ENCODE peak calls at places on chromosomes 4 and X, in nine cellular contexts. B, F, I, N, U, O, P, T and J are unnamed samples.

GRCh38 chr4:138659640-138660325 is 355.8 kb upstream of the NOCT start:
- DNase-seq in B (peak), F (no peak), I (no peak), N (no peak), U (no peak), O (no peak), P (no peak), T (peak), J (peak)

GRCh38 chrX:100994352-100995281 is 25.1 kb downstream of the ARL13A start:
- DNase-seq in B (peak), F (peak), I (peak), N (peak), U (no peak), O (no peak), P (no peak), T (no peak), J (peak)

GRCh38 chr4:139951051-139951450 is 202.9 kb downstream of the MAML3 start:
- DNase-seq in B (peak), F (peak), I (peak), N (no peak), U (no peak), O (no peak), P (no peak), T (no peak), J (peak)

GRCh38 chrX:111254896-111255693 is 15.2 kb downstream of the CAPN6 start:
- DNase-seq in B (peak), F (no peak), I (no peak), N (no peak), U (no peak), O (no peak), P (no peak), T (no peak), J (peak)

GRCh38 chr4:165842684-165843083 is 30.4 kb upstream of the TLL1 start:
- DNase-seq in B (no peak), F (no peak), I (no peak), N (no peak), U (no peak), O (no peak), P (no peak), T (no peak), J (no peak)

GRCh38 chr4:155738548-155738947 is 20.3 kb upstream of the GUCY1B1 start:
- DNase-seq in B (no peak), F (peak), I (no peak), N (no peak), U (no peak), O (no peak), P (no peak), T (no peak), J (no peak)

GRCh38 chrX:145190801-145191389 is 56.4 kb upstream of the SPANXN1 start:
- DNase-seq in B (peak), F (peak), I (no peak), N (no peak), U (no peak), O (no peak), P (no peak), T (no peak), J (peak)

GRCh38 chr4:22019676-22020075 is 71.1 kb upstream of the KCNIP4 start:
- DNase-seq in B (no peak), F (peak), I (no peak), N (no peak), U (no peak), O (no peak), P (no peak), T (no peak), J (peak)

GRCh38 chr4:23902203-23902602 is 12.4 kb upstream of the PPARGC1A start:
- DNase-seq in B (no peak), F (no peak), I (no peak), N (no peak), U (no peak), O (no peak), P (no peak), T (no peak), J (no peak)

GRCh38 chrX:120334603-120335002 is 23.3 kb upstream of the TMEM255A start:
- DNase-seq in B (no peak), F (no peak), I (no peak), N (no peak), U (no peak), O (no peak), P (no peak), T (no peak), J (no peak)

GRCh38 chrX:18748499-18748898 is 41.1 kb downstream of the PPEF1 start:
- DNase-seq in B (no peak), F (no peak), I (no peak), N (no peak), U (no peak), O (no peak), P (no peak), T (no peak), J (no peak)

GRCh38 chrX:9988762-9989161 is 21.6 kb downstream of the CLDN34 start:
- DNase-seq in B (peak), F (peak), I (no peak), N (peak), U (no peak), O (no peak), P (no peak), T (no peak), J (peak)

GRCh38 chr4:111961806-111962205 is 183.4 kb upstream of the FAM241A start:
- DNase-seq in B (peak), F (peak), I (no peak), N (no peak), U (no peak), O (no peak), P (no peak), T (no peak), J (peak)

GRCh38 chrX:155023907-155024833 is 1.6 kb upstream of the F8 start:
- DNase-seq in B (no peak), F (no peak), I (no peak), N (no peak), U (no peak), O (no peak), P (no peak), T (no peak), J (no peak)

GRCh38 chr4:2335729-2336101 is 73.8 kb upstream of the MXD4 start:
- DNase-seq in B (no peak), F (no peak), I (no peak), N (no peak), U (no peak), O (no peak), P (peak), T (no peak), J (no peak)

GRCh38 chr4:47913858-47914218 is 545 bp downstream of the NFXL1 start:
- DNase-seq in B (peak), F (no peak), I (peak), N (peak), U (peak), O (no peak), P (peak), T (no peak), J (peak)

GRCh38 chr4:1870328-1870577 is 940 bp upstream of the NSD2 start:
- DNase-seq in B (peak), F (peak), I (peak), N (peak), U (peak), O (peak), P (peak), T (peak), J (peak)

GRCh38 chr4:87633239-87633638 is 16.8 kb upstream of the DMP1 start:
- DNase-seq in B (peak), F (peak), I (no peak), N (peak), U (no peak), O (no peak), P (no peak), T (peak), J (peak)

GRCh38 chrX:124230573-124231300 is 101.7 kb upstream of the TEX13D start:
- DNase-seq in B (no peak), F (no peak), I (no peak), N (no peak), U (no peak), O (no peak), P (no peak), T (no peak), J (no peak)

GRCh38 chrX:17032351-17032750 is 85.9 kb downstream of the REPS2 start:
- DNase-seq in B (peak), F (no peak), I (no peak), N (peak), U (no peak), O (no peak), P (no peak), T (no peak), J (peak)

GRCh38 chr4:182837831-182838230 is 79.4 kb downstream of the DCTD start:
- DNase-seq in B (no peak), F (no peak), I (no peak), N (no peak), U (no peak), O (no peak), P (no peak), T (no peak), J (no peak)

GRCh38 chr4:159747983-159748382 is 645.1 kb downstream of the RAPGEF2 start:
- DNase-seq in B (no peak), F (no peak), I (no peak), N (no peak), U (no peak), O (no peak), P (no peak), T (no peak), J (no peak)

GRCh38 chr4:142406917-142407501 is 439.1 kb downstream of the INPP4B start:
- DNase-seq in B (no peak), F (no peak), I (no peak), N (no peak), U (no peak), O (no peak), P (no peak), T (no peak), J (peak)

GRCh38 chrX:151984328-151984727 is 9.9 kb upstream of the GABRE start:
- DNase-seq in B (peak), F (peak), I (no peak), N (peak), U (no peak), O (no peak), P (no peak), T (no peak), J (peak)

GRCh38 chrX:18828832-18829404 is 121.5 kb downstream of the PPEF1 start:
- DNase-seq in B (peak), F (no peak), I (no peak), N (no peak), U (no peak), O (no peak), P (no peak), T (no peak), J (peak)

GRCh38 chr4:8847764-8848163 is 23.9 kb downstream of the HMX1 start:
- DNase-seq in B (no peak), F (no peak), I (no peak), N (no peak), U (no peak), O (no peak), P (no peak), T (no peak), J (no peak)

GRCh38 chr4:73410916-73411730 is 7.0 kb downstream of the ALB start:
- DNase-seq in B (no peak), F (no peak), I (no peak), N (no peak), U (no peak), O (no peak), P (no peak), T (no peak), J (no peak)